ENCODE peak calls at places on chromosomes 1 and 21, in seven cellular contexts. M, V, X, K, Q, Z and P are unnamed samples.

GRCh38 chr1:89953072-89953626 is 41.8 kb upstream of the ZNF326 start:
- DNase-seq in X (peak; percentile 79), K (no peak), V (peak; percentile 66), Z (no peak), Q (no peak), M (peak; percentile 61), P (no peak)

GRCh38 chr1:55750020-55750995 is 535.1 kb upstream of the USP24 start:
- DNase-seq in V (no peak), M (no peak), K (no peak), X (no peak), Q (no peak), Z (no peak), P (no peak)

GRCh38 chr1:21331752-21332480 is 41.7 kb upstream of the ECE1 start:
- DNase-seq in Z (no peak), V (no peak), M (no peak), K (no peak), Q (no peak), X (no peak), P (no peak)

GRCh38 chr1:17673335-17674075 is 81.6 kb upstream of the ACTL8 start:
- DNase-seq in V (no peak), Q (no peak), M (no peak), Z (no peak), X (no peak), K (no peak), P (no peak)

GRCh38 chr1:22641906-22642636 is 1.4 kb upstream of the C1QC start:
- DNase-seq in Z (peak; percentile 92), M (peak; percentile 73), X (no peak), V (peak; percentile 43), Q (no peak), K (peak; percentile 95), P (peak; percentile 30)

GRCh38 chr1:31434101-31434871 is 21.3 kb downstream of the SERINC2 start:
- DNase-seq in Q (no peak), X (no peak), Z (no peak), K (peak; percentile 77), M (no peak), V (no peak), P (no peak)

GRCh38 chr1:110196917-110197782 is 13.0 kb upstream of the KCNC4 start:
- DNase-seq in V (peak; percentile 30), K (no peak), X (no peak), Q (no peak), M (peak; percentile 61), Z (no peak), P (no peak)

GRCh38 chr21:29347274-29347681 is 48.6 kb downstream of the BACH1 start:
- DNase-seq in Q (no peak), V (no peak), X (no peak), M (no peak), K (no peak), Z (no peak), P (no peak)

GRCh38 chr1:70990460-70991253 is 57.0 kb downstream of the PTGER3 start:
- DNase-seq in M (no peak), V (no peak), K (no peak), Z (no peak), X (no peak), Q (no peak), P (no peak)

GRCh38 chr1:40861227-40862003 is 748 bp downstream of the CITED4 start:
- DNase-seq in V (no peak), X (no peak), Q (no peak), K (no peak), Z (peak; percentile 63), M (peak; percentile 57), P (no peak)